ENCODE peak calls at places on chromosome 21, in ten cellular contexts. L, G, O, P, F, U, M, T, Q and J are unnamed samples.

GRCh38 chr21:25898671-25899070 is 163.9 kb downstream of the GABPA start:
- DNase-seq in M (peak; percentile 62), Q (no peak), L (no peak), O (no peak), P (no peak), F (no peak), T (no peak), G (no peak), U (no peak), J (no peak)

GRCh38 chr21:16634522-16634914 is 878.3 kb upstream of the CXADR start:
- DNase-seq in G (no peak), L (peak; percentile 15), U (no peak), M (no peak), Q (no peak), O (no peak), P (no peak), T (no peak), F (no peak), J (no peak)

GRCh38 chr21:46112731-46113215 is 14.9 kb downstream of the COL6A2 start:
- DNase-seq in U (no peak), Q (no peak), L (no peak), O (no peak), M (no peak), P (no peak), F (no peak), G (no peak), T (peak; percentile 32), J (no peak)

GRCh38 chr21:29018540-29018939 is 609 bp downstream of the RWDD2B start:
- DNase-seq in P (no peak), L (no peak), U (no peak), F (no peak), T (no peak), Q (peak; percentile 28), O (no peak), M (peak; percentile 9), G (no peak), J (no peak)

GRCh38 chr21:31728952-31729351 is 3.0 kb downstream of the SCAF4 start:
- DNase-seq in F (no peak), T (no peak), O (no peak), L (no peak), Q (no peak), M (no peak), G (no peak), U (no peak), P (no peak), J (no peak)

GRCh38 chr21:40271169-40271568 is 403.9 kb downstream of the PCP4 start:
- DNase-seq in O (no peak), U (no peak), P (no peak), F (no peak), G (no peak), Q (no peak), T (no peak), M (no peak), L (no peak), J (no peak)

GRCh38 chr21:17340081-17340480 is 172.8 kb upstream of the CXADR start:
- DNase-seq in G (no peak), Q (no peak), P (no peak), L (no peak), T (no peak), O (no peak), M (no peak), U (no peak), F (no peak), J (no peak)

GRCh38 chr21:32533053-32533452 is 52.3 kb downstream of the TCP10L start:
- DNase-seq in L (no peak), U (no peak), M (no peak), F (no peak), G (no peak), P (no peak), O (no peak), T (no peak), Q (no peak), J (no peak)

GRCh38 chr21:40143822-40144525 is 276.7 kb downstream of the PCP4 start:
- DNase-seq in Q (peak; percentile 55), P (no peak), T (peak; percentile 85), O (no peak), G (peak; percentile 24), M (peak; percentile 55), L (peak; percentile 69), U (peak; percentile 8), F (peak; percentile 20), J (peak; percentile 27)

GRCh38 chr21:31041295-31042079 is 3.2 kb upstream of the KRTAP19-8 start:
- DNase-seq in P (no peak), T (no peak), U (no peak), F (no peak), G (no peak), O (no peak), M (no peak), Q (no peak), L (no peak), J (no peak)

GRCh38 chr21:46667735-46668380 is 32.4 kb downstream of the PRMT2 start:
- DNase-seq in M (peak; percentile 58), T (peak; percentile 52), L (peak; percentile 57), G (no peak), P (no peak), F (no peak), Q (peak; percentile 57), O (no peak), U (no peak), J (peak; percentile 59)

GRCh38 chr21:15775981-15776380 is 46.2 kb downstream of the USP25 start:
- DNase-seq in T (no peak), L (no peak), O (peak; percentile 44), Q (peak; percentile 85), M (no peak), G (no peak), U (no peak), P (no peak), F (no peak), J (no peak)

GRCh38 chr21:17250651-17251294 is 262.1 kb upstream of the CXADR start:
- DNase-seq in P (no peak), O (no peak), U (no peak), T (no peak), M (no peak), G (no peak), L (no peak), F (no peak), Q (peak; percentile 17), J (no peak)

GRCh38 chr21:46153259-46154154 is 1.9 kb downstream of the FTCD start:
- DNase-seq in U (no peak), L (peak; percentile 87), M (peak; percentile 72), T (peak; percentile 83), P (no peak), G (peak; percentile 69), O (no peak), F (peak; percentile 74), Q (peak; percentile 79), J (peak; percentile 73)

GRCh38 chr21:21200103-21200938 is 202.1 kb downstream of the NCAM2 start:
- DNase-seq in L (no peak), G (no peak), P (no peak), O (peak; percentile 93), Q (peak; percentile 96), F (peak; percentile 28), U (peak; percentile 28), T (no peak), M (peak; percentile 73), J (no peak)

GRCh38 chr21:27476696-27477095 is 509.8 kb upstream of the ADAMTS5 start:
- DNase-seq in O (peak; percentile 7), Q (peak; percentile 68), U (no peak), M (no peak), F (no peak), P (no peak), T (no peak), L (no peak), G (no peak), J (no peak)

DNA sequence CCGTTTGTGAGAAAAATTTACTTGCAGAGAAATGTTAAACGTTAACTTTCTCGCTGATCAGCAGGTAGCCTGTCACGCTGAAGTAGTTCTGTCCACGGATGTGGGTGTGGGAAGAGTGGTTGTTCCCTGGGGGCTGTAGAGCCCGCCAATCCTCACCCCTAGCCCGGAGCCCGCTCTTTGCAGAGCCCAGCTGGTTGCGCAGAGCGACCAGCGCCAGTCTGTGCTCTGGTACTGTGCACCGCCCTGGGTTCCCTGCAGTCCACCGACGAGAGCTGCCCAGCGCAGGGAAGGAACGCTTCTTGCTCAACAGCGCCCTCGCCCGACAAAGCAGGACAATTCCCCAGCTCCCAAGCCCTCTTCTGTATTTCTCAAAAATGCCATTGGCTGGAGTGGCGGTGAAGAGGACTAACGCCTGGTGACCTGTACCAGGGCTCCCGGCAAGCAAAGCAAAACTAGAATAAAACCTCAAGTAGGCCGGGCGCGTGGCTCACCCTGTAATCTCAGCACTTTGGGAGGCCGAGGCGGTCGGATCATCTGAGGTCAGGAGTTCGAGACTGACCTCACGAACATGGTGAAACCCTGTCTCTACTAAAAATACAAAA is 3.3 kb downstream of the RIPPLY3 start:
- DNase-seq in T (peak; percentile 88), O (peak; percentile 49), F (peak; percentile 78), U (peak; percentile 71), P (peak; percentile 70), L (peak; percentile 94), M (peak; percentile 94), G (peak; percentile 87), Q (peak; percentile 78), J (peak; percentile 89)
- TF ChIP-seq CTCF in T (peak; percentile 79), O (peak; percentile 88), F (peak; percentile 66), U (peak; percentile 92), P (peak; percentile 88), L (peak; percentile 79), M (peak; percentile 93), G (peak; percentile 88), Q (peak; percentile 63), J (peak; percentile 93)

GRCh38 chr21:18869105-18869504 is 465.5 kb upstream of the TMPRSS15 start:
- DNase-seq in O (no peak), G (no peak), U (no peak), F (no peak), M (no peak), P (no peak), Q (no peak), T (no peak), L (no peak), J (no peak)
- TF ChIP-seq CTCF in O (no peak), G (no peak), U (no peak), F (no peak), M (no peak), P (no peak), Q (no peak), T (no peak), L (no peak), J (no peak)

GRCh38 chr21:42125571-42126544 is 54.7 kb downstream of the UMODL1 start:
- DNase-seq in T (no peak), Q (peak; percentile 61), U (no peak), M (peak; percentile 30), G (no peak), F (no peak), O (peak; percentile 8), P (no peak), L (peak; percentile 29), J (no peak)
- TF ChIP-seq CTCF in T (no peak), Q (no peak), U (no peak), M (no peak), G (no peak), F (no peak), O (peak; percentile 10), P (no peak), L (no peak), J (no peak)

DNA sequence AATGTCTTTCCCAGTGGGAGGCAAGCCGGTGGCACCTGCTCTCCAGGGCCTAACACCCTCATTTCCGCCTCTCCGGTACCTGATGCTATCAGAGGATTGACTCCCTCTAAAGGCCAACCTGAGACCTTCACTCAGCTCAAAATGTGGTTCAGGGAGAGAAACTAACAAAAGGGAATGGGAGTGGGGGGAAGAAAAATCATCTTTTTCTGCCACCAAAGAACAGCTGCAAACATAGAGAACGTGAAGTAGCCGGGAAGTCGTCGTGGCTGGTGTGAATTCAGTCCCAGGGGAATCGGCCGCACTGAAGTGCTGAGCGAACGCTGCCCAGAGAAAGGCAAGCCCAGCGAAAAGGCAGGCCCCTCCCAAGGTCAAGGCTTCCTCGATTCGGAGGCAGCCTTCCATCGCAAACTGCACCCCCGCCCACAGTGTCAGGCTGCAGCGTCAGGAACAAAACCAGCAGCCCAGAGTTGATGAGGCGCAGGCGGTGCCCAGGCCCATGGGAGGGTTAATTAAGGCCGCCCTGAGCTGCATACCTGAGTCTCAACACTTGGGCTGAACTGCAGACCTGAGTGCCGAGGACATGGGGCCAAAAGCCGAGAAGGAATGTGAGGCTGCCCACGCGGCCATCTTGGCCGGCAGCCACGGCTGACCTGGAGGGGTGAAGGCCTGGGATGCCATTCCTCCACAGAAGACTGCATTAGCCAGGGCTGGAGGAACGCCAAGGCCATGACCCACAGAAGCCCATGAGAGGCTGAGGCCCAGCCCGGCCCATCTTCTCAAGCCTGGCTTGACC is 160.2 kb downstream of the PSMG1 start:
- DNase-seq in F (peak; percentile 59), T (no peak), P (no peak), Q (no peak), G (peak; percentile 80), U (no peak), O (no peak), L (no peak), M (no peak), J (no peak)
- TF ChIP-seq CTCF in F (peak; percentile 24), T (no peak), P (no peak), Q (no peak), G (peak; percentile 50), U (no peak), O (peak; percentile 32), L (no peak), M (no peak), J (no peak)